ENCODE peak calls at places on chromosomes 2 and 18, in eight cellular contexts. E is H1, R is cardiac fibroblast, S is AG09309, U is foreskin fibroblast, W is tibial artery, X is endothelial cell of umbilical vein, Y is nephron progenitor cell. J is an unnamed sample.

GRCh38 chr2:218952160-218952559 is 7.3 kb upstream of the CDK5R2 start:
- DNase-seq in E (no peak), R (no peak), S (no peak), U (no peak), W (no peak), X (no peak), Y (no peak), J (no peak)

GRCh38 chr18:48662021-48662661 is 123.3 kb downstream of the CTIF start:
- DNase-seq in E (no peak), R (peak), S (no peak), U (peak), W (peak), X (no peak), Y (no peak), J (no peak)

GRCh38 chr2:124625561-124625960 is 600.5 kb downstream of the CNTNAP5 start:
- DNase-seq in E (no peak), R (no peak), S (no peak), U (no peak), W (no peak), X (no peak), Y (no peak), J (no peak)

GRCh38 chr2:170310876-170311502 is 133.0 kb downstream of the MYO3B start:
- DNase-seq in E (no peak), R (no peak), S (no peak), U (peak), W (no peak), X (no peak), Y (no peak), J (no peak)

GRCh38 chr18:35060092-35060491 is 18.9 kb downstream of the MAPRE2 start:
- DNase-seq in E (no peak), R (no peak), S (no peak), U (no peak), W (no peak), X (no peak), Y (no peak), J (no peak)

GRCh38 chr2:29223851-29224692 is 108.9 kb downstream of the CLIP4 start:
- DNase-seq in E (no peak), R (peak), S (peak), U (peak), W (peak), X (peak), Y (no peak), J (peak)

GRCh38 chr2:27807476-27807875 is 36.0 kb downstream of the MRPL33 start:
- DNase-seq in E (no peak), R (peak), S (no peak), U (peak), W (no peak), X (peak), Y (peak), J (no peak)

GRCh38 chr2:205543262-205543843 is 138.9 kb upstream of the NRP2 start:
- DNase-seq in E (no peak), R (no peak), S (no peak), U (no peak), W (no peak), X (no peak), Y (no peak), J (no peak)

GRCh38 chr18:4207383-4207782 is 247.7 kb downstream of the DLGAP1 start:
- DNase-seq in E (no peak), R (no peak), S (no peak), U (no peak), W (no peak), X (no peak), Y (no peak), J (no peak)

GRCh38 chr2:57877811-57878572 is 168.6 kb upstream of the VRK2 start:
- DNase-seq in E (no peak), R (no peak), S (no peak), U (no peak), W (no peak), X (no peak), Y (no peak), J (no peak)

GRCh38 chr2:28360742-28361293 is 31.8 kb upstream of the FOSL2 start:
- DNase-seq in E (no peak), R (peak), S (no peak), U (peak), W (no peak), X (peak), Y (no peak), J (peak)

GRCh38 chr2:239852272-239852671 is 172.9 kb downstream of the NDUFA10 start:
- DNase-seq in E (no peak), R (no peak), S (no peak), U (no peak), W (no peak), X (no peak), Y (no peak), J (no peak)

GRCh38 chr2:235553696-235554100 is 59.9 kb downstream of the AGAP1 start:
- DNase-seq in E (no peak), R (no peak), S (no peak), U (no peak), W (no peak), X (no peak), Y (no peak), J (no peak)

GRCh38 chr2:235551965-235552364 is 58.1 kb downstream of the AGAP1 start:
- DNase-seq in E (no peak), R (peak), S (peak), U (peak), W (no peak), X (peak), Y (peak), J (no peak)

GRCh38 chr2:235554385-235554784 is 60.5 kb downstream of the AGAP1 start:
- DNase-seq in E (no peak), R (no peak), S (no peak), U (no peak), W (no peak), X (no peak), Y (no peak), J (no peak)

GRCh38 chr2:235553291-235553690 is 59.4 kb downstream of the AGAP1 start:
- DNase-seq in E (no peak), R (no peak), S (no peak), U (no peak), W (no peak), X (no peak), Y (no peak), J (no peak)

GRCh38 chr2:235552671-235553070 is 58.8 kb downstream of the AGAP1 start:
- DNase-seq in E (no peak), R (no peak), S (no peak), U (no peak), W (no peak), X (no peak), Y (no peak), J (no peak)
- TF ChIP-seq CTCF in E (no peak), R (no peak), S (no peak), U (no peak), W (no peak), X (no peak), Y (no peak), J (no peak)

GRCh38 chr2:204494681-204495080 is 50.6 kb upstream of the PARD3B start:
- DNase-seq in E (no peak), R (no peak), S (no peak), U (no peak), W (no peak), X (no peak), Y (no peak), J (no peak)
- TF ChIP-seq CTCF in E (no peak), R (no peak), S (no peak), U (no peak), W (no peak), X (no peak), Y (no peak), J (no peak)

GRCh38 chr2:68134554-68134953 is 23.1 kb upstream of the PNO1 start:
- DNase-seq in E (no peak), R (no peak), S (no peak), U (no peak), W (no peak), X (no peak), Y (no peak), J (no peak)
- TF ChIP-seq CTCF in E (no peak), R (no peak), S (no peak), U (no peak), W (no peak), X (no peak), Y (no peak), J (no peak)

GRCh38 chr2:70188460-70188859 is 2.4 kb downstream of the C2orf42 start:
- DNase-seq in E (no peak), R (no peak), S (no peak), U (peak), W (no peak), X (no peak), Y (no peak), J (peak)

GRCh38 chr2:70192516-70192915 is 1.7 kb upstream of the C2orf42 start:
- DNase-seq in E (no peak), R (no peak), S (no peak), U (no peak), W (no peak), X (no peak), Y (no peak), J (no peak)

GRCh38 chr2:70190086-70190412 is 770 bp downstream of the C2orf42 start:
- DNase-seq in E (no peak), R (peak), S (peak), U (no peak), W (no peak), X (no peak), Y (peak), J (peak)

GRCh38 chr2:70191244-70191735 is 471 bp upstream of the C2orf42 start:
- DNase-seq in E (no peak), R (no peak), S (no peak), U (no peak), W (no peak), X (no peak), Y (no peak), J (no peak)

DNA sequence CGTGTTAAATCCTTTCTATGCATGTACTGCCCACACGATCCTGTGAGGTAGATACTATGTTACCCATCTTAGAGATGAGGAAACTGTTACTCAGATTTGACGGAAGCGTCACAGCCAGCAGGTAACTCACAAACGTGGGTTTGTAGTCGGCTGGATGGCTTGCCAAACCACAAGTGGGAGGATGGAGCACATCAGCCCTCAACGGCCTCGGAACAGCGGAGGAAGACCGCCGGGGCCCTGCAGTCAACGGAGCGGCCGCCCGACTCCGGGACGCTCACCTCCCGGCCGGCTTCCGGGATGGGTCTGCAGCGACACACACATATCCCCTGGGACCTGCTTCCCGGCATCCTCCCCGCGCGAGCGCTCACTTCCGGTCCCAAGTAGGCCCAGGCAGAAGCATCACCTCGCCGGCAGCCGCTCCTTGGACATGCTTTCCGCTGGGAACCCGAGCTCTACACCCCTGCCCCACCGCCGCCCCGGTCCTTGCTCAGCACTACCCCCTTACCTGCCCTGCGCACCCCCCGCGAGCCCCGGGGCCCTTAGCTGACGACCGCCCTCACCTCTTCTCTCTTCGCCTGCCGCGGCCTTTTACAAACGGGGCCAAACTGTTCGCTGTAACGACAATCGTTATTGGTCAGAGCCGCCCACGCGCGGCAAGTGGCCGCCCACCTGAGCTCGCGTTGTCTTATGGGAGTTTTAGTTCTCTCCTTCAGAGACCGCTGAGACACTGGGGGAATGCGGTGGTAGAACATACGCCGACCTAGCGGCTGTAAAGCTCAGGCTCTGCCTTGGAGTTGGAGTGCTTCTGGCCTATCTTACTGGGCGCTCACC is at the start of gene C2orf42:
- DNase-seq in E (peak), R (peak), S (peak), U (peak), W (peak), X (peak), Y (peak), J (peak)
- TF ChIP-seq CTCF in E (no peak), R (peak), S (peak), U (no peak), W (no peak), X (no peak), Y (no peak), J (no peak)

GRCh38 chr18:68150976-68151375 is 563.9 kb downstream of the TMX3 start:
- DNase-seq in E (no peak), R (no peak), S (no peak), U (no peak), W (no peak), X (no peak), Y (no peak), J (no peak)

GRCh38 chr18:68148862-68149261 is 566.0 kb downstream of the TMX3 start:
- DNase-seq in E (no peak), R (no peak), S (no peak), U (no peak), W (no peak), X (no peak), Y (no peak), J (no peak)

GRCh38 chr18:68147728-68148127 is 567.2 kb downstream of the TMX3 start:
- DNase-seq in E (no peak), R (no peak), S (no peak), U (peak), W (no peak), X (no peak), Y (no peak), J (no peak)

GRCh38 chr18:68152770-68153169 is 562.1 kb downstream of the TMX3 start:
- DNase-seq in E (peak), R (no peak), S (no peak), U (no peak), W (no peak), X (no peak), Y (no peak), J (no peak)
- TF ChIP-seq CTCF in E (peak), R (no peak), S (no peak), U (no peak), W (no peak), X (no peak), Y (no peak), J (no peak)